ENCODE peak calls at places on chromosomes 6 and 20, in six cellular contexts. W is iPS DF 6.9, L is T-helper 9 cell, O is RPMI8226, S is GM13977, V is lower leg skin. E is an unnamed sample.

GRCh38 chr6:3329491-3330051 is 70.8 kb downstream of the PSMG4 start:
- DNase-seq in L (no peak), S (no peak), O (no peak), V (no peak), W (no peak), E (no peak)

GRCh38 chr20:12012241-12013222 is 94.8 kb downstream of the BTBD3 start:
- DNase-seq in W (peak), L (no peak), O (peak), V (no peak), S (peak), E (peak)

GRCh38 chr6:167797079-167797870 is 29.4 kb upstream of the AFDN start:
- DNase-seq in W (no peak), V (peak), O (no peak), L (no peak), S (no peak), E (peak)

GRCh38 chr20:4835244-4836177 is 113.8 kb downstream of the PRND start:
- DNase-seq in V (peak), L (no peak), O (no peak), W (no peak), S (no peak), E (no peak)

GRCh38 chr6:130945401-130945919 is 117.6 kb downstream of the EPB41L2 start:
- DNase-seq in O (no peak), W (no peak), S (no peak), V (no peak), L (no peak), E (no peak)

GRCh38 chr20:37202267-37202943 is 23.1 kb upstream of the MROH8 start:
- DNase-seq in W (no peak), L (no peak), V (peak), O (peak), S (no peak), E (no peak)

GRCh38 chr6:43829470-43829869 is 59.5 kb downstream of the VEGFA start:
- DNase-seq in O (no peak), W (no peak), V (no peak), L (no peak), S (no peak), E (no peak)

GRCh38 chr6:90403489-90404381 is 107.1 kb upstream of the BACH2 start:
- DNase-seq in S (no peak), L (no peak), O (no peak), V (no peak), W (peak), E (no peak)

GRCh38 chr6:15061176-15061575 is 184.7 kb upstream of the JARID2 start:
- DNase-seq in L (no peak), W (no peak), V (no peak), O (peak), S (no peak), E (no peak)

GRCh38 chr6:168045706-168046620 is 33.0 kb downstream of the FRMD1 start:
- DNase-seq in S (no peak), V (no peak), O (no peak), L (no peak), W (no peak), E (no peak)

GRCh38 chr6:14964486-14964885 is 281.4 kb upstream of the JARID2 start:
- DNase-seq in V (no peak), L (no peak), W (no peak), S (no peak), O (no peak), E (no peak)

GRCh38 chr20:5270608-5271007 is 46.1 kb downstream of the PROKR2 start:
- DNase-seq in L (no peak), W (no peak), S (no peak), O (no peak), V (no peak), E (no peak)

GRCh38 chr20:41316602-41317535 is 662 bp downstream of the ZHX3 start:
- DNase-seq in V (peak), O (peak), W (no peak), L (peak), S (peak), E (peak)

GRCh38 chr6:68333444-68333843 is 301.6 kb upstream of the ADGRB3 start:
- DNase-seq in O (no peak), L (no peak), V (no peak), S (no peak), W (no peak), E (no peak)

GRCh38 chr6:90127589-90127988 is 169.1 kb downstream of the BACH2 start:
- DNase-seq in V (no peak), W (no peak), S (no peak), L (no peak), O (no peak), E (no peak)

GRCh38 chr6:135692426-135692825 is 159.1 kb upstream of the PDE7B start:
- DNase-seq in W (no peak), L (no peak), S (no peak), V (no peak), O (no peak), E (no peak)

GRCh38 chr6:11835065-11835464 is 56.5 kb upstream of the ADTRP start:
- DNase-seq in V (no peak), O (peak), S (no peak), W (no peak), L (no peak), E (no peak)

E was measured in esophagus muscularis mucosa.